ENCODE peak calls at places on chromosomes 3 and 15, in eight cellular contexts. One of them, this sample, is unnamed. For H3K36me3, the result is how much of the 10 kb centered on the place peaks cover.

GRCh38 chr3:21142949-21143348 is 608.1 kb downstream of the ZNF385D start:
- DNase-seq in hepatocyte: no peak
- DNase-seq in CD4-positive, alpha-beta memory T cell: no peak
- DNase-seq in transverse colon: no peak
- DNase-seq in HCT116: no peak
- DNase-seq in upper lobe of left lung: no peak
- DNase-seq in heart left ventricle: peak
- DNase-seq in neuronal stem cell: no peak
- DNase-seq in this sample: no peak

GRCh38 chr3:63968612-63969350 is 54.5 kb downstream of the PSMD6 start:
- DNase-seq in hepatocyte: no peak
- DNase-seq in CD4-positive, alpha-beta memory T cell: no peak
- DNase-seq in transverse colon: no peak
- DNase-seq in HCT116: no peak
- DNase-seq in upper lobe of left lung: no peak
- DNase-seq in heart left ventricle: no peak
- DNase-seq in neuronal stem cell: no peak
- DNase-seq in this sample: peak

GRCh38 chr15:68500363-68501317 is 68.7 kb upstream of the ITGA11 start:
- DNase-seq in hepatocyte: no peak
- DNase-seq in CD4-positive, alpha-beta memory T cell: no peak
- DNase-seq in transverse colon: no peak
- DNase-seq in HCT116: no peak
- DNase-seq in upper lobe of left lung: no peak
- DNase-seq in heart left ventricle: no peak
- DNase-seq in neuronal stem cell: no peak
- DNase-seq in this sample: no peak

GRCh38 chr3:58731673-58732072 is 65.1 kb upstream of the FAM3D start:
- DNase-seq in hepatocyte: no peak
- DNase-seq in CD4-positive, alpha-beta memory T cell: no peak
- DNase-seq in transverse colon: no peak
- DNase-seq in HCT116: no peak
- DNase-seq in upper lobe of left lung: no peak
- DNase-seq in heart left ventricle: no peak
- DNase-seq in neuronal stem cell: no peak
- DNase-seq in this sample: no peak

GRCh38 chr15:39786444-39787056 is 3.9 kb upstream of the FSIP1 start:
- DNase-seq in hepatocyte: peak
- DNase-seq in CD4-positive, alpha-beta memory T cell: peak
- DNase-seq in transverse colon: no peak
- DNase-seq in HCT116: peak
- DNase-seq in upper lobe of left lung: no peak
- DNase-seq in heart left ventricle: no peak
- DNase-seq in neuronal stem cell: peak
- DNase-seq in this sample: peak

GRCh38 chr3:174417568-174417967 is 441.6 kb upstream of the NAALADL2 start:
- DNase-seq in hepatocyte: no peak
- DNase-seq in CD4-positive, alpha-beta memory T cell: no peak
- DNase-seq in transverse colon: no peak
- DNase-seq in HCT116: no peak
- DNase-seq in upper lobe of left lung: no peak
- DNase-seq in heart left ventricle: no peak
- DNase-seq in neuronal stem cell: no peak
- DNase-seq in this sample: no peak

GRCh38 chr15:94231728-94232086 is 346 bp downstream of the MCTP2 start:
- DNase-seq in hepatocyte: no peak
- DNase-seq in CD4-positive, alpha-beta memory T cell: no peak
- DNase-seq in transverse colon: peak
- DNase-seq in HCT116: no peak
- DNase-seq in upper lobe of left lung: peak
- DNase-seq in heart left ventricle: no peak
- DNase-seq in neuronal stem cell: peak
- DNase-seq in this sample: peak

GRCh38 chr15:55194246-55194645 is 2.5 kb downstream of the RSL24D1 start:
- DNase-seq in hepatocyte: no peak
- DNase-seq in CD4-positive, alpha-beta memory T cell: no peak
- DNase-seq in transverse colon: no peak
- DNase-seq in HCT116: no peak
- DNase-seq in upper lobe of left lung: no peak
- DNase-seq in heart left ventricle: no peak
- DNase-seq in neuronal stem cell: no peak
- DNase-seq in this sample: no peak

GRCh38 chr3:32844322-32844654 is 26.5 kb downstream of the TRIM71 start:
- DNase-seq in hepatocyte: no peak
- DNase-seq in CD4-positive, alpha-beta memory T cell: no peak
- DNase-seq in transverse colon: no peak
- DNase-seq in HCT116: no peak
- DNase-seq in upper lobe of left lung: no peak
- DNase-seq in heart left ventricle: no peak
- DNase-seq in neuronal stem cell: no peak
- DNase-seq in this sample: no peak

GRCh38 chr15:51830279-51830806 is 890 bp downstream of the TMOD3 start:
- DNase-seq in hepatocyte: no peak
- DNase-seq in CD4-positive, alpha-beta memory T cell: no peak
- DNase-seq in transverse colon: no peak
- DNase-seq in HCT116: no peak
- DNase-seq in upper lobe of left lung: no peak
- DNase-seq in heart left ventricle: no peak
- DNase-seq in neuronal stem cell: peak
- DNase-seq in this sample: peak

GRCh38 chr15:40863660-40864285 is 10.3 kb downstream of the RHOV start:
- DNase-seq in hepatocyte: no peak
- DNase-seq in CD4-positive, alpha-beta memory T cell: no peak
- DNase-seq in transverse colon: no peak
- DNase-seq in HCT116: no peak
- DNase-seq in upper lobe of left lung: no peak
- DNase-seq in heart left ventricle: no peak
- DNase-seq in neuronal stem cell: no peak
- DNase-seq in this sample: no peak

GRCh38 chr3:130705501-130705900 is 41.1 kb downstream of the PIK3R4 start:
- DNase-seq in hepatocyte: no peak
- DNase-seq in CD4-positive, alpha-beta memory T cell: no peak
- DNase-seq in transverse colon: no peak
- DNase-seq in HCT116: no peak
- DNase-seq in upper lobe of left lung: no peak
- DNase-seq in heart left ventricle: no peak
- DNase-seq in neuronal stem cell: no peak
- DNase-seq in this sample: peak

GRCh38 chr3:60146121-60146520 is 1096.3 kb upstream of the CFAP20DC start:
- DNase-seq in hepatocyte: no peak
- DNase-seq in CD4-positive, alpha-beta memory T cell: no peak
- DNase-seq in transverse colon: no peak
- DNase-seq in HCT116: no peak
- DNase-seq in upper lobe of left lung: no peak
- DNase-seq in heart left ventricle: no peak
- DNase-seq in neuronal stem cell: peak
- DNase-seq in this sample: no peak

GRCh38 chr15:61501815-61502214 is 272.7 kb upstream of the RORA start:
- DNase-seq in hepatocyte: no peak
- DNase-seq in CD4-positive, alpha-beta memory T cell: no peak
- DNase-seq in transverse colon: no peak
- DNase-seq in HCT116: no peak
- DNase-seq in upper lobe of left lung: no peak
- DNase-seq in heart left ventricle: no peak
- DNase-seq in neuronal stem cell: no peak
- DNase-seq in this sample: no peak

GRCh38 chr3:112651076-112651475 is 10.1 kb upstream of the CCDC80 start:
- DNase-seq in hepatocyte: no peak
- DNase-seq in CD4-positive, alpha-beta memory T cell: no peak
- DNase-seq in transverse colon: no peak
- DNase-seq in HCT116: no peak
- DNase-seq in upper lobe of left lung: no peak
- DNase-seq in heart left ventricle: no peak
- DNase-seq in neuronal stem cell: no peak
- DNase-seq in this sample: no peak

GRCh38 chr3:129975332-129976090 is 991 bp downstream of the TRH start:
- DNase-seq in hepatocyte: peak
- DNase-seq in CD4-positive, alpha-beta memory T cell: peak
- DNase-seq in transverse colon: peak
- DNase-seq in HCT116: no peak
- DNase-seq in upper lobe of left lung: peak
- DNase-seq in heart left ventricle: peak
- DNase-seq in neuronal stem cell: no peak
- DNase-seq in this sample: no peak

GRCh38 chr3:118538187-118538586 is 496.5 kb downstream of the IGSF11 start:
- DNase-seq in hepatocyte: no peak
- DNase-seq in CD4-positive, alpha-beta memory T cell: no peak
- DNase-seq in transverse colon: no peak
- DNase-seq in HCT116: no peak
- DNase-seq in upper lobe of left lung: no peak
- DNase-seq in heart left ventricle: no peak
- DNase-seq in neuronal stem cell: no peak
- DNase-seq in this sample: no peak

GRCh38 chr15:25173241-25174028 is 218.6 kb downstream of the SNRPN start:
- DNase-seq in hepatocyte: no peak
- DNase-seq in CD4-positive, alpha-beta memory T cell: no peak
- DNase-seq in transverse colon: no peak
- DNase-seq in HCT116: no peak
- DNase-seq in upper lobe of left lung: peak
- DNase-seq in heart left ventricle: peak
- DNase-seq in neuronal stem cell: no peak
- DNase-seq in this sample: no peak

DNA sequence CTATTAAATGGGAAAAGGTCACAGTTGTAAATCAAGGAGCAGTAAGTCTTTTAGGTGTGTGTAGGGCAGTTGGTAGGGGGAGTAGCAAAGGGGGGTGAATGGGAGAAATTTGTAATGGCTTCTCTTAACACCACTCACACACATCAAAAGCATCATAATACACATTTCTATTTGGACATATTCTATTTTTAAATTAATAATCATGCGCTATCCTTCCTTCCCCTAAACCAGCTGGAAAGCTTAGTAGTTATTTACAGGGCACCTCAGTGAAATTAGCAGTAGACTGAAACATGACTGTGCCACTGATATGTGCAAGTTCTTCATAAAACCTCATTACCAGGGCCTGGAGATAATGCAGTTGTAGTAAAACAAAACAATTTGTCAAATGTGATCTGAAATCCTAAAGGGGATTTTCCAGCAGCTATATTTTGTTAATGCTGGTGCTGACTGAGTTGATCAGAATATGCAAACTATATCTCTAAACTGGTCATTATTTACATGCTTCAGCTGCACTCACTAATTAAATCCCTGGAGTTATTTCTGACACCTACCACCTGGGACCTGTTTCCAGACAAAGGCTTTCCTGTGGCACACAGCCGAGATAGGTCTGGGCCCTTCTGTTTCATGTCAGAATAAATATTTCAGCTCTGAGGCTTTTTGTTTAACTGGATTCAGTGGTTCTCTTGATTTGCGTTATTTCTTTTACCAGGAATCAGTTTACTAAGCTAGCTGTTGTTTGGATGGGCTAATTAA is 90.0 kb downstream of the B3GALNT1 start:
- DNase-seq in hepatocyte: no peak
- DNase-seq in CD4-positive, alpha-beta memory T cell: no peak
- DNase-seq in transverse colon: no peak
- DNase-seq in HCT116: no peak
- DNase-seq in upper lobe of left lung: no peak
- DNase-seq in heart left ventricle: no peak
- DNase-seq in neuronal stem cell: no peak
- DNase-seq in this sample: no peak
- H3K36me3 ChIP-seq in hepatocyte: under half
- H3K36me3 ChIP-seq in CD4-positive, alpha-beta memory T cell: under half
- H3K36me3 ChIP-seq in transverse colon: under half
- H3K36me3 ChIP-seq in HCT116: under half
- H3K36me3 ChIP-seq in upper lobe of left lung: under half
- H3K36me3 ChIP-seq in heart left ventricle: under half
- H3K36me3 ChIP-seq in neuronal stem cell: under half
- H3K36me3 ChIP-seq in this sample: under half

DNA sequence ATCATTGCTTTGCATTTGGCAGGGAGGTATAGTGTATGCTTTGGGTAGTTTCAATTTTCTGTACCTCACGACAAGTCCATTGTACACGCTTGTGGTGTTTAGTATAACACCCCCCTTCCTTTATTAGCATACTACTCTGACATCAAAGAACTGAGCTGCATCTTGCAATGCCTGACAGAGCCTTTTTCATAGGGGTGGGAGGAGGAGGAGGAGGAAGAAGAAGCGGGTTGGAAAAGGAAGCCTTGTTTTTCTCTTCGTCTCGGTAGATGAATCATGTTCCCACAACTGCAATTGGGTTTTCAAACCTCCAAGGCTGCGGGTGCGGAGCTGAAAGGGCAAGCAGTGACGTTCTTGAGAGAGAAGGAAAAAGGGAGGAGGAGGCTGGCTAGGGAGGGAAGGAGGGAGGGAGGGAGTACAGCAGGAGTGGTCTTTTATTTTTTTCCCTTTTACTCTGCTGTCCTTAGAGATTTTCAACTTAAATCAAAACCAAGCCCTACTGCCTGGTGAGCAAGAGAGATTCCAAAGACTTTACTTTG is 175.7 kb downstream of the KLHL25 start:
- DNase-seq in hepatocyte: peak
- DNase-seq in CD4-positive, alpha-beta memory T cell: peak
- DNase-seq in transverse colon: peak
- DNase-seq in HCT116: no peak
- DNase-seq in upper lobe of left lung: peak
- DNase-seq in heart left ventricle: peak
- DNase-seq in neuronal stem cell: peak
- DNase-seq in this sample: peak
- H3K4me3 ChIP-seq in hepatocyte: no peak
- H3K4me3 ChIP-seq in CD4-positive, alpha-beta memory T cell: peak
- H3K4me3 ChIP-seq in transverse colon: peak
- H3K4me3 ChIP-seq in HCT116: no peak
- H3K4me3 ChIP-seq in upper lobe of left lung: no peak
- H3K4me3 ChIP-seq in heart left ventricle: peak
- H3K4me3 ChIP-seq in neuronal stem cell: peak
- H3K4me3 ChIP-seq in this sample: peak

GRCh38 chr3:161250116-161250515 is 29.0 kb downstream of the NMD3 start:
- DNase-seq in hepatocyte: no peak
- DNase-seq in CD4-positive, alpha-beta memory T cell: no peak
- DNase-seq in transverse colon: no peak
- DNase-seq in HCT116: no peak
- DNase-seq in upper lobe of left lung: no peak
- DNase-seq in heart left ventricle: no peak
- DNase-seq in neuronal stem cell: no peak
- DNase-seq in this sample: no peak
- H3K36me3 ChIP-seq in hepatocyte: under half
- H3K36me3 ChIP-seq in CD4-positive, alpha-beta memory T cell: under half
- H3K36me3 ChIP-seq in transverse colon: half or more
- H3K36me3 ChIP-seq in HCT116: under half
- H3K36me3 ChIP-seq in upper lobe of left lung: under half
- H3K36me3 ChIP-seq in heart left ventricle: half or more
- H3K36me3 ChIP-seq in neuronal stem cell: half or more
- H3K36me3 ChIP-seq in this sample: under half

DNA sequence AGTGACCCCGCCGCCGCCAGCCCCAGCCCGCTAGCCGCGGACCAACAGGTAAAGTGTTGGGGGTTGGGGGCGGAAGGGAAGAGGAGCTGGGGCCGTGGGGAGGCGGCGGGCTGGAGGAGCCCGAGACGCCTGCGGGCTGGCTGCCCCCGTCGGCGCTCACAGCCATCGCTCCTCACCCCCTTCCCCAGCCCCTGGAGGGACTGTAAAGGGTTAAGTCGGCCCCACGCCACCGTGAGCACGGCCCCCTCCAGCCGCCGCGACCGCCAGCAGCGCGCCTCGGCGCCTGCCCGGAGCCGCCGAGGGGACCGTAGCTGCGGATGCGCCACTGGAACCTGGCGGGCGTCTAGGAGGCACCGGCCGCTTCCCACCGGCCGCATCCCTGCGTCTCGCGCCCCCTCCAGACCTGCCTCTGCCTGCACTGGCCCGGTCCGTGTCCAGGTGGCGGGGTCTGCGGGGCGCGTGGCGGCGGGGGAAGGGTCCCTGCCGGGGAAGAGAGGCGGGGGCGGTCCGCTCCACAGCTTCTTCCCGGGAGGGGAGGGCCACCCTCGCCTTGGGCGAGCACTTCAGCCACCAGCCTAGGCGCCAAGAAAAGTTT is 522 bp downstream of the MED12L start:
- DNase-seq in hepatocyte: peak
- DNase-seq in CD4-positive, alpha-beta memory T cell: peak
- DNase-seq in transverse colon: peak
- DNase-seq in HCT116: no peak
- DNase-seq in upper lobe of left lung: no peak
- DNase-seq in heart left ventricle: peak
- DNase-seq in neuronal stem cell: peak
- DNase-seq in this sample: no peak
- H3K4me3 ChIP-seq in hepatocyte: peak
- H3K4me3 ChIP-seq in CD4-positive, alpha-beta memory T cell: no peak
- H3K4me3 ChIP-seq in transverse colon: peak
- H3K4me3 ChIP-seq in HCT116: peak
- H3K4me3 ChIP-seq in upper lobe of left lung: peak
- H3K4me3 ChIP-seq in heart left ventricle: peak
- H3K4me3 ChIP-seq in neuronal stem cell: peak
- H3K4me3 ChIP-seq in this sample: peak